ENCODE peak calls at places on chromosomes 13 and 19, in eight cellular contexts. U is fibroblast of lung; N is dorsolateral prefrontal cortex; M is right lobe of liver; T is heart right ventricle; O is naive thymus-derived CD4-positive, alpha-beta T cell; C is Peyer's patch; P is CD8-positive, alpha-beta memory T cell. F is an unnamed sample. For H3K27me3, the result is how much of the 10 kb centered on the place peaks cover.

GRCh38 chr13:76791290-76791664 is 94.9 kb downstream of the KCTD12 start:
- DNase-seq in U (no peak), N (no peak), M (no peak), T (no peak), O (no peak), C (no peak), P (no peak), F (no peak)

GRCh38 chr19:16078311-16078758 is 2.0 kb downstream of the TPM4 start:
- DNase-seq in U (no peak), N (no peak), M (no peak), T (peak), O (peak), C (peak), P (no peak), F (peak)

GRCh38 chr19:16364231-16364865 is 39.7 kb downstream of the KLF2 start:
- DNase-seq in U (no peak), N (no peak), M (no peak), T (no peak), O (no peak), C (no peak), P (no peak), F (no peak)

GRCh38 chr19:47564081-47564480 is 8.9 kb downstream of the ZNF541 start:
- DNase-seq in U (no peak), N (no peak), M (no peak), T (no peak), O (no peak), C (no peak), P (no peak), F (no peak)

GRCh38 chr19:4171676-4172075 is 10.7 kb downstream of the SIRT6 start:
- DNase-seq in U (no peak), N (no peak), M (no peak), T (no peak), O (no peak), C (no peak), P (no peak), F (no peak)

GRCh38 chr13:34017231-34017630 is 199.3 kb downstream of the RFC3 start:
- DNase-seq in U (no peak), N (no peak), M (no peak), T (no peak), O (no peak), C (no peak), P (no peak), F (no peak)

GRCh38 chr19:39264306-39265290 is 3.6 kb upstream of the IFNL2 start:
- DNase-seq in U (no peak), N (no peak), M (peak), T (no peak), O (no peak), C (peak), P (no peak), F (peak)

GRCh38 chr19:48295458-48295857 is 25.6 kb downstream of the ZNF114 start:
- DNase-seq in U (no peak), N (no peak), M (no peak), T (no peak), O (no peak), C (no peak), P (no peak), F (no peak)

GRCh38 chr19:19276851-19277250 is 3.8 kb upstream of the TM6SF2 start:
- DNase-seq in U (no peak), N (no peak), M (no peak), T (no peak), O (no peak), C (no peak), P (no peak), F (peak)

GRCh38 chr13:23941216-23941615 is 43.9 kb upstream of the C1QTNF9B start:
- DNase-seq in U (peak), N (no peak), M (no peak), T (no peak), O (no peak), C (no peak), P (no peak), F (no peak)

GRCh38 chr19:46995492-46995891 is 24.1 kb upstream of the NPAS1 start:
- DNase-seq in U (no peak), N (no peak), M (no peak), T (no peak), O (no peak), C (no peak), P (no peak), F (no peak)

GRCh38 chr13:66138172-66138811 is 1091.8 kb downstream of the PCDH9 start:
- DNase-seq in U (no peak), N (no peak), M (no peak), T (no peak), O (no peak), C (no peak), P (no peak), F (no peak)

GRCh38 chr13:44437356-44438233 is 64.0 kb downstream of the SERP2 start:
- DNase-seq in U (peak), N (no peak), M (no peak), T (no peak), O (peak), C (no peak), P (no peak), F (no peak)

GRCh38 chr19:677201-677600 is 1.0 kb downstream of the FSTL3 start:
- DNase-seq in U (peak), N (peak), M (no peak), T (peak), O (no peak), C (no peak), P (no peak), F (peak)

GRCh38 chr13:50713849-50714248 is 129.6 kb downstream of the DLEU7 start:
- DNase-seq in U (peak), N (no peak), M (no peak), T (no peak), O (peak), C (no peak), P (no peak), F (no peak)

GRCh38 chr13:71871844-71872243 is 4.8 kb upstream of the DACH1 start:
- DNase-seq in U (no peak), N (no peak), M (no peak), T (no peak), O (no peak), C (no peak), P (no peak), F (no peak)

GRCh38 chr13:40116008-40116407 is 460.5 kb downstream of the COG6 start:
- DNase-seq in U (peak), N (no peak), M (no peak), T (peak), O (no peak), C (no peak), P (no peak), F (no peak)

GRCh38 chr13:38072696-38073095 is 203.1 kb upstream of the TRPC4 start:
- DNase-seq in U (no peak), N (no peak), M (no peak), T (no peak), O (no peak), C (no peak), P (no peak), F (no peak)

GRCh38 chr13:48567521-48568331 is 34.8 kb upstream of the RCBTB2 start:
- DNase-seq in U (peak), N (no peak), M (peak), T (peak), O (no peak), C (no peak), P (no peak), F (no peak)

GRCh38 chr13:42137856-42138537 is 89.5 kb downstream of the DGKH start:
- DNase-seq in U (no peak), N (no peak), M (no peak), T (no peak), O (no peak), C (no peak), P (no peak), F (no peak)

GRCh38 chr13:28338742-28339141 is 156.2 kb downstream of the FLT1 start:
- DNase-seq in U (no peak), N (no peak), M (no peak), T (no peak), O (no peak), C (no peak), P (no peak), F (no peak)

GRCh38 chr19:33727331-33728028 is 69.2 kb upstream of the KCTD15 start:
- DNase-seq in U (no peak), N (no peak), M (no peak), T (no peak), O (no peak), C (no peak), P (no peak), F (peak)

GRCh38 chr19:4369109-4369887 is 25.9 kb downstream of the MPND start:
- DNase-seq in U (no peak), N (no peak), M (peak), T (peak), O (peak), C (peak), P (peak), F (peak)

GRCh38 chr19:45324349-45324907 is 1.8 kb upstream of the CKM start:
- DNase-seq in U (no peak), N (no peak), M (no peak), T (no peak), O (no peak), C (no peak), P (no peak), F (no peak)

GRCh38 chr13:113836917-113837553 is 26.8 kb downstream of the GAS6 start:
- DNase-seq in U (peak), N (no peak), M (peak), T (peak), O (no peak), C (no peak), P (no peak), F (no peak)

GRCh38 chr13:112812306-112813034 is 122.6 kb downstream of the ATP11A start:
- DNase-seq in U (no peak), N (no peak), M (no peak), T (no peak), O (no peak), C (no peak), P (no peak), F (no peak)

GRCh38 chr13:31320946-31321345 is 121.2 kb downstream of the B3GLCT start:
- DNase-seq in U (no peak), N (no peak), M (no peak), T (no peak), O (no peak), C (no peak), P (no peak), F (no peak)

GRCh38 chr19:39935262-39935661 is 828 bp upstream of the FCGBP start:
- DNase-seq in U (no peak), N (no peak), M (no peak), T (no peak), O (no peak), C (no peak), P (no peak), F (no peak)

GRCh38 chr13:35630551-35631275 is 154.2 kb upstream of the MAB21L1 start:
- DNase-seq in U (peak), N (no peak), M (no peak), T (peak), O (no peak), C (no peak), P (no peak), F (no peak)

GRCh38 chr13:48126944-48127814 is 32.3 kb upstream of the MED4 start:
- DNase-seq in U (peak), N (no peak), M (peak), T (peak), O (peak), C (peak), P (no peak), F (no peak)

GRCh38 chr19:511101-511841 is 4.0 kb downstream of the TPGS1 start:
- DNase-seq in U (no peak), N (peak), M (no peak), T (peak), O (peak), C (peak), P (peak), F (peak)

GRCh38 chr13:113140677-113141590 is 17.5 kb upstream of the PROZ start:
- DNase-seq in U (no peak), N (no peak), M (peak), T (no peak), O (no peak), C (no peak), P (no peak), F (no peak)

GRCh38 chr19:17538684-17539287 is 16.7 kb upstream of the COLGALT1 start:
- DNase-seq in U (no peak), N (no peak), M (no peak), T (no peak), O (no peak), C (peak), P (no peak), F (no peak)

GRCh38 chr13:102567857-102568256 is 28.9 kb upstream of the TPP2 start:
- DNase-seq in U (no peak), N (no peak), M (no peak), T (no peak), O (no peak), C (no peak), P (no peak), F (no peak)

GRCh38 chr13:95497307-95497943 is 55.1 kb upstream of the CLDN10 start:
- DNase-seq in U (no peak), N (peak), M (no peak), T (peak), O (no peak), C (no peak), P (no peak), F (no peak)

GRCh38 chr19:19050731-19051130 is 13.1 kb upstream of the SLC25A42 start:
- DNase-seq in U (no peak), N (no peak), M (no peak), T (no peak), O (no peak), C (no peak), P (no peak), F (no peak)

GRCh38 chr13:67175836-67176235 is 54.3 kb downstream of the PCDH9 start:
- DNase-seq in U (no peak), N (no peak), M (no peak), T (no peak), O (no peak), C (no peak), P (no peak), F (no peak)

GRCh38 chr19:1113278-1113985 is 9.6 kb downstream of the GPX4 start:
- DNase-seq in U (peak), N (peak), M (peak), T (peak), O (peak), C (peak), P (peak), F (peak)

DNA sequence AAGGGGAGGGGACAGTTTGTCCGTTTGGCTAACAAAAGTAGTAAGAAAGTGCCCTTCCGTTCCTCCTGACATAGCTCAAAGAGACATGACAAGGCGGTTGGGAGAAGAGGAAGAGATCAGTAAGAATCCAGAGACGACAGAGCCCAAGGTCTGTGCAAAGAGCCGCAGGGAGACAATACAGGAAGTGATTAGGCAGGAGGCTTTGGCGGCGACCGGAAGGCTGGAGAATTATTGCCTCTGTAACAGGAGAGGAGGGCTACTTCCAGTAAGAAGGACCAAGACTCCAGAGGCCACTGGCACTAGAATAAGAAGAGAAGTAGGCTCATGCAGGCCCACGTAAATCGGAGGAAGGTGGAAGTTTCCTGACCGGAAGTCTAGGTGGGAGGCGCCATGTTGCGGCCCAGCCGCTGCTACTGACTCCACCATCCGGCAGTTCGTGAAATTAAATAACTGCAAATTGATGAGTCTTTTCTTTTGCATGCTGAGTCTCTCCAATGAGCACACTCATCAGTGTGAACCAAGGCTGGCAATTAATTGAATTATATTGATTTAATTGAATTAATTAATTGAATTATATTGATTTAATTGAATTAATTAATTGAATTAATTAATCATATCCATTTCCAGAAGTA is 9.9 kb downstream of the RFX2 start:
- DNase-seq in U (no peak), N (no peak), M (no peak), T (no peak), O (peak), C (peak), P (no peak), F (peak)
- H3K27ac ChIP-seq in U (no peak), N (no peak), M (peak), T (peak), O (no peak), C (peak), P (no peak), F (peak)

GRCh38 chr19:8334458-8335342 is 8.4 kb downstream of the KANK3 start:
- DNase-seq in U (peak), N (no peak), M (peak), T (no peak), O (no peak), C (no peak), P (no peak), F (peak)
- H3K27me3 ChIP-seq in U (under half), N (under half), M (under half), T (under half), O (under half), C (under half), P (under half), F (under half)

DNA sequence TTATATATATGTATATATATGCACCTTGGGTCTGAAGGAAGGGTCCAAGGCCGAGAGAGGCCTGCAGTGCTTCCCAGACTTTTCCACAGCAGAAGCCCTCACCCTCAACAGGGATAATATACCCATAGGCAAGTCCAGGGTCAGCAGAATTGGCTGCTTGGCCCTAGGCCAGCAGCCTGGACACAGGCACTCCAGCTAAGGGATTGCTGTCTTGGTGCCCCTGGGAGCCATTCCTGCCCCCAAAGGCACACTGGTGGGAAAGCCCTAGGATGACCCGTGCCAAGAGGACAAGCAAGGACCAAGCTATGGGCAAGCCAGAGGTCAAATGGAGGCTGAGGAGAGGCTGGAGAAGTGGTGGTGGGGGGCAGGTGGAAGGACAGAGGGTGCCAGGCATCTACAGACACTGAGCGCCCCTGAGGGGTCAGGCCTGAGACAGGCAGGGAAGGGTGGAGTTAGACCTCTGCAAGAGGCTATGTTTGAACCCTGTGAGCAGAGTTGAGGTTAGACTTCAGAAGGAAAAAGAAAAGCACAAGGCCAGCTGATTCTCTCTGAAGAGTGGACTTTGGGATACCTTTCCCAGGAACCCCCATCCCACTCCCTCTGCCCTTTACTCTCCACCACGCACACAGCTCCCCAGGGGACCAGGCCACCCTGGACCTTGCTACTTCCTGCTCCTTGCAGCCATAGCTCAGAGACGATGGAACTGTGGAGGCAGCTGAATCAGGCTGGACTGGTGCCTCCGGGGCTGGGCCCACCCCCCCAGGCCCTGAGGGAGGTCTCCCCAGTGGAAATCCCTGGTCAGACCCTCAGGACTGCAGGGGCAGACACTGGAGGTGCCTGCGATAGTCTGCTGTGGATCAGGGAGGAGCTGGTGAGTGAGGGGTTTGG is at the start of gene ERICH4:
- DNase-seq in U (no peak), N (no peak), M (peak), T (no peak), O (no peak), C (no peak), P (no peak), F (peak)
- H3K27ac ChIP-seq in U (no peak), N (no peak), M (no peak), T (no peak), O (no peak), C (peak), P (no peak), F (no peak)

DNA sequence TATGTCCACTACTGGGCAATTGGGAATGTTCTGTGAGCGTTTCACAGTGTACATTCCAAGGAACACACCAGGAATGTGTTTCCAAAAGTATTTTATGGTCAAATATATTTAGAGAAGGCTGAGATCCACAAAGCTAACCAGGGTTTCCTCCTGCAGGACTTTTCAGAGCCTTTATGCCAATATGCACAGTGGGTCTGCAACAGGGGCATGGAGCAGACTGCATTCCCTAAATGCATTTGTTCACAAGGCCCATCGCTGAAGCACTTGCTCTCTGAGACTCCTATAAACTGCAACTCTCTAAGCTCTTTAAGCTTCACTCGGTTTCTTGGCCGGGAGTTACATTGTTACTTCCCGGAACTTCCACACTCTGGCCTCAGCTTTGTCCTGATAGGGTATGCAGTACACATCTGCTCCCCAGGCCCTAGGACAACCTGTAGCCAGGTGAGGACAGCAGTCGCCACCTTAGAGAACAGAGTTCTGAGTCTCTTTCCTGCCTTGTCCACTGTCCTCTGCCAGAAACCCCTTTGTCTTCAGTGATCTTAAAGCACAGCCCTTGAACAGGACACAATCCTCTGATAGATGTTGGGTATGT is 33.5 kb downstream of the FBN3 start:
- DNase-seq in U (no peak), N (no peak), M (no peak), T (no peak), O (no peak), C (no peak), P (no peak), F (no peak)
- H3K27me3 ChIP-seq in U (under half), N (under half), M (under half), T (under half), O (under half), C (under half), P (under half), F (under half)